ENCODE peak calls at places on chromosomes 13 and 19, in five cellular contexts. B, Q, J, Z and F are unnamed samples.

GRCh38 chr13:45447050-45447661 is 17.6 kb upstream of the COG3 start:
- DNase-seq in Z (no peak), J (no peak), B (no peak), Q (no peak), F (no peak)

GRCh38 chr19:17405250-17406038 is at the start of gene BST2:
- DNase-seq in J (peak; percentile 94), B (peak; percentile 63), Z (no peak), Q (peak; percentile 47), F (peak; percentile 65)

GRCh38 chr13:85386424-85386823 is 412.8 kb downstream of the SLITRK6 start:
- DNase-seq in J (no peak), Z (no peak), Q (no peak), B (no peak), F (no peak)

GRCh38 chr19:18401580-18402112 is 4.2 kb upstream of the LRRC25 start:
- DNase-seq in J (peak; percentile 74), Q (peak; percentile 59), Z (no peak), B (peak; percentile 66), F (peak; percentile 47)

GRCh38 chr13:49357694-49358093 is 86.2 kb downstream of the CAB39L start:
- DNase-seq in B (no peak), Z (no peak), Q (no peak), J (no peak), F (no peak)

GRCh38 chr19:17787274-17787913 is 7.5 kb upstream of the B3GNT3 start:
- DNase-seq in Z (no peak), Q (no peak), B (no peak), J (no peak), F (no peak)

GRCh38 chr19:13615890-13616289 is 109.6 kb upstream of the CACNA1A start:
- DNase-seq in J (no peak), Z (no peak), Q (peak; percentile 10), B (no peak), F (no peak)

GRCh38 chr19:6232567-6232966 is 47.2 kb downstream of the MLLT1 start:
- DNase-seq in J (no peak), Q (no peak), Z (no peak), B (no peak), F (no peak)

GRCh38 chr19:48969276-48970138 is 4.4 kb downstream of the FTL start:
- DNase-seq in J (no peak), Z (no peak), Q (no peak), B (no peak), F (no peak)

GRCh38 chr13:45120967-45121366 is 657 bp downstream of the GTF2F2 start:
- DNase-seq in B (no peak), J (peak; percentile 11), Z (no peak), Q (no peak), F (no peak)

GRCh38 chr13:91141619-91142061 is 205.8 kb upstream of the MIR17HG start:
- DNase-seq in Z (no peak), J (no peak), Q (no peak), B (no peak), F (no peak)